ENCODE peak calls at places on chromosome 20, in nine cellular contexts. Y is CD8-positive, alpha-beta memory T cell; F is T-helper 1 cell; M is KBM-7; K is foreskin melanocyte; Q is NCI-H2029; C is HEK293T; J is right cardiac atrium; S is endothelial cell. T is an unnamed sample.
A peak's percentile ranks its signal among the peaks of the same experiment; 100 is the strongest.

GRCh38 chr20:32114305-32114960 is 4.9 kb downstream of the TM9SF4 start:
- DNase-seq in S (no peak), K (no peak), C (no peak), M (no peak), Q (no peak), J (no peak), F (no peak), Y (no peak), T (no peak)

GRCh38 chr20:39042279-39043150 is 80.4 kb downstream of the DHX35 start:
- DNase-seq in F (no peak), C (no peak), Q (no peak), S (no peak), M (no peak), Y (no peak), K (no peak), J (no peak), T (peak; percentile 27)

GRCh38 chr20:5074050-5074674 is 45.6 kb downstream of the PCNA start:
- DNase-seq in Y (no peak), M (no peak), C (no peak), S (no peak), K (no peak), J (no peak), F (no peak), Q (no peak), T (no peak)

GRCh38 chr20:5557123-5557522 is 193.1 kb upstream of the SHLD1 start:
- DNase-seq in Y (peak; percentile 27), K (peak; percentile 34), F (peak; percentile 56), M (peak; percentile 82), C (peak; percentile 48), J (peak; percentile 63), Q (peak; percentile 9), S (peak; percentile 53), T (peak; percentile 62)

GRCh38 chr20:52859156-52859887 is 112.8 kb upstream of the TSHZ2 start:
- DNase-seq in K (no peak), Q (no peak), M (no peak), Y (no peak), J (no peak), C (no peak), F (no peak), S (no peak), T (peak; percentile 22)

GRCh38 chr20:56807118-56807517 is 178.0 kb downstream of the TFAP2C start:
- DNase-seq in Q (no peak), S (no peak), Y (no peak), M (no peak), K (no peak), F (no peak), J (no peak), C (no peak), T (no peak)

GRCh38 chr20:1631309-1632227 is 11.8 kb upstream of the SIRPB1 start:
- DNase-seq in Y (no peak), K (no peak), M (no peak), J (no peak), C (no peak), S (no peak), Q (no peak), F (no peak), T (peak; percentile 25)

GRCh38 chr20:38434310-38434741 is 802 bp downstream of the SNHG17 start:
- DNase-seq in M (peak; percentile 47), J (peak; percentile 49), Q (no peak), F (peak; percentile 26), K (peak; percentile 32), Y (peak; percentile 29), C (no peak), S (peak; percentile 22), T (peak; percentile 36)

GRCh38 chr20:59775221-59776055 is 158.0 kb downstream of the SYCP2 start:
- DNase-seq in S (no peak), K (no peak), M (no peak), C (no peak), Q (no peak), J (no peak), Y (no peak), F (no peak), T (no peak)

GRCh38 chr20:19497064-19497463 is 261.0 kb upstream of the RIN2 start:
- DNase-seq in K (no peak), Y (no peak), F (no peak), S (no peak), J (no peak), Q (no peak), C (no peak), M (no peak), T (peak; percentile 10)

GRCh38 chr20:41051426-41051825 is 22.8 kb downstream of the TOP1 start:
- DNase-seq in M (peak; percentile 23), K (no peak), C (no peak), Y (no peak), Q (no peak), S (no peak), J (no peak), F (no peak), T (no peak)

GRCh38 chr20:53578492-53579222 is 15.0 kb downstream of the ZNF217 start:
- DNase-seq in M (peak; percentile 95), Y (peak; percentile 77), S (peak; percentile 71), J (no peak), C (peak; percentile 67), F (peak; percentile 81), Q (peak; percentile 77), K (peak; percentile 80), T (peak; percentile 97)

GRCh38 chr20:40632346-40632976 is 56.6 kb downstream of the MAFB start:
- DNase-seq in F (no peak), J (no peak), S (no peak), Q (peak; percentile 69), Y (no peak), C (no peak), M (no peak), K (no peak), T (no peak)

GRCh38 chr20:14997791-14998190 is 660.4 kb upstream of the FLRT3 start:
- DNase-seq in S (no peak), F (no peak), Q (no peak), Y (no peak), C (no peak), K (no peak), M (no peak), J (no peak), T (peak; percentile 28)

GRCh38 chr20:50294164-50295088 is 103.8 kb downstream of the CEBPB start:
- DNase-seq in Y (no peak), M (no peak), S (no peak), K (no peak), F (no peak), J (peak; percentile 49), C (no peak), Q (no peak), T (peak; percentile 20)

GRCh38 chr20:53819973-53820451 is 226.4 kb upstream of the ZNF217 start:
- DNase-seq in F (no peak), Q (no peak), M (no peak), K (no peak), J (no peak), Y (no peak), S (no peak), C (no peak), T (no peak)

GRCh38 chr20:56449459-56449858 is 19.0 kb upstream of the RTF2 start:
- DNase-seq in F (no peak), K (no peak), M (no peak), Q (no peak), Y (no peak), S (no peak), C (no peak), J (no peak), T (no peak)

GRCh38 chr20:56171087-56172012 is 77.2 kb upstream of the MC3R start:
- DNase-seq in J (no peak), F (no peak), C (no peak), Y (no peak), Q (no peak), M (no peak), S (no peak), K (peak; percentile 10), T (peak; percentile 7)

GRCh38 chr20:44423480-44423879 is 52.2 kb upstream of the TTPAL start:
- DNase-seq in Q (no peak), Y (no peak), F (no peak), S (no peak), M (no peak), J (no peak), C (no peak), K (no peak), T (no peak)

GRCh38 chr20:19336601-19337000 is 124.2 kb downstream of the SLC24A3 start:
- DNase-seq in K (no peak), C (no peak), F (no peak), Q (no peak), M (peak; percentile 3), S (no peak), Y (no peak), J (no peak), T (no peak)

GRCh38 chr20:35166242-35166830 is 5.5 kb upstream of the PROCR start:
- DNase-seq in K (no peak), F (no peak), Y (no peak), M (peak; percentile 85), Q (no peak), S (peak; percentile 77), J (peak; percentile 88), C (no peak), T (peak; percentile 12)

GRCh38 chr20:8454137-8454712 is 322.2 kb downstream of the PLCB1 start:
- DNase-seq in Q (peak; percentile 30), M (peak; percentile 57), K (peak; percentile 32), F (peak; percentile 1), C (peak; percentile 50), Y (no peak), S (no peak), J (no peak), T (peak; percentile 98)

T was measured in cardiac fibroblast.